ENCODE peak calls at places on chromosomes 13 and 19, in five cellular contexts. One of them, this sample, is unnamed.

GRCh38 chr13:48000559-48001126 is 430 bp downstream of the SUCLA2 start:
- DNase-seq in SK-N-SH: no peak
- DNase-seq in neuronal stem cell: no peak
- DNase-seq in HCT116: no peak
- DNase-seq in endothelial cell of umbilical vein: peak; percentile 40
- DNase-seq in this sample: peak; percentile 30

GRCh38 chr13:23990443-23990842 is 93.1 kb upstream of the C1QTNF9B start:
- DNase-seq in SK-N-SH: no peak
- DNase-seq in neuronal stem cell: no peak
- DNase-seq in HCT116: no peak
- DNase-seq in endothelial cell of umbilical vein: no peak
- DNase-seq in this sample: no peak

GRCh38 chr13:112702983-112703379 is 13.1 kb downstream of the ATP11A start:
- DNase-seq in SK-N-SH: no peak
- DNase-seq in neuronal stem cell: no peak
- DNase-seq in HCT116: no peak
- DNase-seq in endothelial cell of umbilical vein: no peak
- DNase-seq in this sample: peak; percentile 63

GRCh38 chr19:39363909-39364457 is 21.8 kb downstream of the SAMD4B start:
- DNase-seq in SK-N-SH: no peak
- DNase-seq in neuronal stem cell: no peak
- DNase-seq in HCT116: no peak
- DNase-seq in endothelial cell of umbilical vein: no peak
- DNase-seq in this sample: no peak

GRCh38 chr19:38317104-38317612 is 1.4 kb upstream of the YIF1B start:
- DNase-seq in SK-N-SH: no peak
- DNase-seq in neuronal stem cell: no peak
- DNase-seq in HCT116: no peak
- DNase-seq in endothelial cell of umbilical vein: peak; percentile 66
- DNase-seq in this sample: no peak

GRCh38 chr19:50906217-50906616 is 5.0 kb downstream of the KLK4 start:
- DNase-seq in SK-N-SH: peak; percentile 57
- DNase-seq in neuronal stem cell: peak; percentile 50
- DNase-seq in HCT116: no peak
- DNase-seq in endothelial cell of umbilical vein: no peak
- DNase-seq in this sample: peak; percentile 36

GRCh38 chr13:109243311-109243951 is 543.0 kb downstream of the IRS2 start:
- DNase-seq in SK-N-SH: no peak
- DNase-seq in neuronal stem cell: no peak
- DNase-seq in HCT116: peak; percentile 85
- DNase-seq in endothelial cell of umbilical vein: peak; percentile 78
- DNase-seq in this sample: peak; percentile 31

GRCh38 chr19:19743176-19743575 is 10.3 kb upstream of the ZNF14 start:
- DNase-seq in SK-N-SH: peak; percentile 6
- DNase-seq in neuronal stem cell: no peak
- DNase-seq in HCT116: no peak
- DNase-seq in endothelial cell of umbilical vein: no peak
- DNase-seq in this sample: no peak

GRCh38 chr13:31878495-31878894 is 139.2 kb downstream of the RXFP2 start:
- DNase-seq in SK-N-SH: no peak
- DNase-seq in neuronal stem cell: no peak
- DNase-seq in HCT116: no peak
- DNase-seq in endothelial cell of umbilical vein: no peak
- DNase-seq in this sample: no peak

GRCh38 chr19:18847516-18848463 is 16.0 kb downstream of the UPF1 start:
- DNase-seq in SK-N-SH: peak; percentile 84
- DNase-seq in neuronal stem cell: no peak
- DNase-seq in HCT116: no peak
- DNase-seq in endothelial cell of umbilical vein: no peak
- DNase-seq in this sample: no peak

GRCh38 chr13:19927117-19927734 is 31.3 kb upstream of the ZMYM2 start:
- DNase-seq in SK-N-SH: no peak
- DNase-seq in neuronal stem cell: no peak
- DNase-seq in HCT116: peak; percentile 62
- DNase-seq in endothelial cell of umbilical vein: peak; percentile 59
- DNase-seq in this sample: peak; percentile 11

GRCh38 chr13:111031531-111031961 is 83.6 kb upstream of the ARHGEF7 start:
- DNase-seq in SK-N-SH: no peak
- DNase-seq in neuronal stem cell: no peak
- DNase-seq in HCT116: no peak
- DNase-seq in endothelial cell of umbilical vein: no peak
- DNase-seq in this sample: no peak

GRCh38 chr13:110229905-110230563 is 76.9 kb downstream of the COL4A1 start:
- DNase-seq in SK-N-SH: no peak
- DNase-seq in neuronal stem cell: no peak
- DNase-seq in HCT116: no peak
- DNase-seq in endothelial cell of umbilical vein: no peak
- DNase-seq in this sample: no peak

GRCh38 chr19:7670150-7670784 is 1.4 kb downstream of the RETN start:
- DNase-seq in SK-N-SH: no peak
- DNase-seq in neuronal stem cell: no peak
- DNase-seq in HCT116: no peak
- DNase-seq in endothelial cell of umbilical vein: no peak
- DNase-seq in this sample: peak; percentile 50

GRCh38 chr13:22738357-22738756 is 442.4 kb upstream of the SGCG start:
- DNase-seq in SK-N-SH: no peak
- DNase-seq in neuronal stem cell: no peak
- DNase-seq in HCT116: no peak
- DNase-seq in endothelial cell of umbilical vein: no peak
- DNase-seq in this sample: no peak

GRCh38 chr13:41054919-41055619 is 6.2 kb upstream of the WBP4 start:
- DNase-seq in SK-N-SH: peak; percentile 15
- DNase-seq in neuronal stem cell: no peak
- DNase-seq in HCT116: no peak
- DNase-seq in endothelial cell of umbilical vein: no peak
- DNase-seq in this sample: peak; percentile 15
- H2AFZ ChIP-seq in SK-N-SH: no peak overlapping the region
- H2AFZ ChIP-seq in neuronal stem cell: no peak overlapping the region
- H2AFZ ChIP-seq in HCT116: no peak overlapping the region
- H2AFZ ChIP-seq in endothelial cell of umbilical vein: no peak overlapping the region
- H2AFZ ChIP-seq in this sample: no peak overlapping the region

DNA sequence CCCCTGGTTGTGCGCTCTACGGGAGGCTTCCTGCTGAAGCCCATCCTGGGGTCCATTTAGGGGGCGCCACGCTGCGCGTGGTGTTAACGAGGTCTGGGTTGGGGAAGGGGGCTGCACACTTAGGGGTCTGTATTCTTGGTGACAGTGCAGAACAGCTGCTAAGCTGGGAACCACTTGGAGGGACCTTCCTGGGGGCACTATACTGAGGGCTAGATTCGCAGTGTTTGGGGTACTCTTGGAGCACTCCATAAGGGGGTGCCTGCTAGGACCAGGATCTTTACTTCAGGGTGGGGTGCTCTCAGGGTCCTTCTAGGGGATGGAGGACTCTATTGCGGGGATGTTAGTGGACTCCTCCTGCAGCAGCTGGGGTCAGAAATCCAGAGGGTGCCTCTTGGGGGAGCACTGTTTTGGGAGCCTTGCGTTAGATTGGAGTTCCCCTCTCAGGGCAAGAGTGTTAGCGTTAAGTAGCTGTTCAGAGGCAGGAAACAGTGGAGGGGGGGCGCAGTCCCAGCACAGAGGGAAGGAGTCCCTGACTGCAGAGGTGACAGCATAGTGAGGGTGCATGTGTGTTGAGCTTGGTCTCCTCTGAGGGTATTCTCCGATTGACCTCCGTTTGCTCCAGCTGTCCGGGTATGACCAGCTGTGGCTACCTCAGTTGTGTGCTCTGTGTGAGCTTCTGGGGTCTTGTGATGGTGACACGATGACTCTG is 1.1 kb downstream of the PDE4A start:
- DNase-seq in SK-N-SH: no peak
- DNase-seq in neuronal stem cell: no peak
- DNase-seq in HCT116: no peak
- DNase-seq in endothelial cell of umbilical vein: no peak
- DNase-seq in this sample: no peak
- H3K4me3 ChIP-seq in SK-N-SH: peak overlapping the region; percentile 44
- H3K4me3 ChIP-seq in neuronal stem cell: no peak overlapping the region
- H3K4me3 ChIP-seq in HCT116: peak overlapping the region; percentile 70
- H3K4me3 ChIP-seq in endothelial cell of umbilical vein: no peak overlapping the region
- H3K4me3 ChIP-seq in this sample: no peak overlapping the region

GRCh38 chr19:926595-927043 is 784 bp downstream of the ARID3A start:
- DNase-seq in SK-N-SH: no peak
- DNase-seq in neuronal stem cell: no peak
- DNase-seq in HCT116: no peak
- DNase-seq in endothelial cell of umbilical vein: no peak
- DNase-seq in this sample: peak; percentile 75
- H2AFZ ChIP-seq in SK-N-SH: peak overlapping the region; percentile 46
- H2AFZ ChIP-seq in neuronal stem cell: peak overlapping the region; percentile 97
- H2AFZ ChIP-seq in HCT116: no peak overlapping the region
- H2AFZ ChIP-seq in endothelial cell of umbilical vein: peak overlapping the region; percentile 37
- H2AFZ ChIP-seq in this sample: no peak overlapping the region

GRCh38 chr19:31354316-31354715 is 5.1 kb upstream of the TSHZ3 start:
- DNase-seq in SK-N-SH: peak; percentile 22
- DNase-seq in neuronal stem cell: no peak
- DNase-seq in HCT116: no peak
- DNase-seq in endothelial cell of umbilical vein: no peak
- DNase-seq in this sample: no peak
- H3K4me3 ChIP-seq in SK-N-SH: no peak overlapping the region
- H3K4me3 ChIP-seq in neuronal stem cell: peak overlapping the region; percentile 9
- H3K4me3 ChIP-seq in HCT116: no peak overlapping the region
- H3K4me3 ChIP-seq in endothelial cell of umbilical vein: no peak overlapping the region
- H3K4me3 ChIP-seq in this sample: no peak overlapping the region

GRCh38 chr19:1929051-1929742 is 11.8 kb upstream of the CSNK1G2 start:
- DNase-seq in SK-N-SH: peak; percentile 93
- DNase-seq in neuronal stem cell: peak; percentile 81
- DNase-seq in HCT116: peak; percentile 61
- DNase-seq in endothelial cell of umbilical vein: peak; percentile 64
- DNase-seq in this sample: peak; percentile 91
- H2AFZ ChIP-seq in SK-N-SH: peak overlapping the region; percentile 83
- H2AFZ ChIP-seq in neuronal stem cell: peak overlapping the region; percentile 87
- H2AFZ ChIP-seq in HCT116: peak overlapping the region; percentile 45
- H2AFZ ChIP-seq in endothelial cell of umbilical vein: peak overlapping the region; percentile 64
- H2AFZ ChIP-seq in this sample: peak overlapping the region; percentile 56

GRCh38 chr19:4113398-4114088 is 10.4 kb downstream of the MAP2K2 start:
- DNase-seq in SK-N-SH: no peak
- DNase-seq in neuronal stem cell: no peak
- DNase-seq in HCT116: no peak
- DNase-seq in endothelial cell of umbilical vein: no peak
- DNase-seq in this sample: no peak

GRCh38 chr19:4112367-4112766 is 11.6 kb downstream of the MAP2K2 start:
- DNase-seq in SK-N-SH: no peak
- DNase-seq in neuronal stem cell: no peak
- DNase-seq in HCT116: no peak
- DNase-seq in endothelial cell of umbilical vein: no peak
- DNase-seq in this sample: no peak

GRCh38 chr19:4114181-4114580 is 9.7 kb downstream of the MAP2K2 start:
- DNase-seq in SK-N-SH: no peak
- DNase-seq in neuronal stem cell: no peak
- DNase-seq in HCT116: no peak
- DNase-seq in endothelial cell of umbilical vein: no peak
- DNase-seq in this sample: no peak

GRCh38 chr19:4109626-4109945 is 14.3 kb downstream of the MAP2K2 start:
- DNase-seq in SK-N-SH: no peak
- DNase-seq in neuronal stem cell: no peak
- DNase-seq in HCT116: no peak
- DNase-seq in endothelial cell of umbilical vein: no peak
- DNase-seq in this sample: no peak

DNA sequence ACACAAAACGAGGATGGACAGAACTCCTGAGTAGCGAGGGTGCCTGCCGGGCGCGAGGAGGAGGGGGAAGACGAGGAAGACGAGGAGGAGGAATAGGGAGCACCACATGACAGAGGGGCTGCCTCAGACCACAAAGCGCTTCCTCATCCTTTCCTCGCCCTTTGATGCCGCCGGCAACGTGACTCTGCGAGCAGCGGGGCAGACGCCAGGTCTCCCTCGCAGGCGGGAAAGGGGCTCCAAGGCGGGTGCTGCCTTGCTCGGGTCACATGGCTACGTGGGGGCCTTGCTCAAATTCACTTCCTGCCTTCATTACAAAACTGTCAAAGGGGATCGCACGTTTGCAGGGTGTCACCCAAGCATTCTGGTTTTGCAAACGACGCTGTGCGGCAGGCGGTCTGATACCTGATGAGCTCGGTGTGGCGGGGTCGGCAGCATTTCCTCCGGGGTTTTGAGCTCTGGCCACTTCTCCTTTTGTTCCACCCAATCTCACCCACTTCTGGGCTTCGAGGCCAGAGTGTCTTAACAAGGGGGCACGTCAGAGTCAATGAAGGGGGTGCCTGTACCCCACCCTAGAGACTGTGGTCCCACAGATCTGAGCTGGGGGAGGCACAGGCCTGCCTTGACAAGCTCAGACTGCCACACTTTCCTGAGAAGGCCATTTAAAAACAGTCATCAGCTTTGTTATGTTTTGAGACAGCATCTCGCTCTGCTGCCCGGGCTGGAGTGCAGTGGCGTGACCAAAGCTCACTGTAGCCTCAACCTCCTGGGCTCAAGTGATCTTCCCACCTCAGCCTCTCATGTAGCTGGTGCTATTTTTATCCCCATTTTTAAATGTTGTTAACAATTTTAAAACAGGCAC is 14.9 kb downstream of the MAP2K2 start:
- DNase-seq in SK-N-SH: no peak
- DNase-seq in neuronal stem cell: no peak
- DNase-seq in HCT116: no peak
- DNase-seq in endothelial cell of umbilical vein: no peak
- DNase-seq in this sample: no peak
- H3K4me3 ChIP-seq in SK-N-SH: no peak overlapping the region
- H3K4me3 ChIP-seq in neuronal stem cell: no peak overlapping the region
- H3K4me3 ChIP-seq in HCT116: no peak overlapping the region
- H3K4me3 ChIP-seq in endothelial cell of umbilical vein: no peak overlapping the region
- H3K4me3 ChIP-seq in this sample: no peak overlapping the region

DNA sequence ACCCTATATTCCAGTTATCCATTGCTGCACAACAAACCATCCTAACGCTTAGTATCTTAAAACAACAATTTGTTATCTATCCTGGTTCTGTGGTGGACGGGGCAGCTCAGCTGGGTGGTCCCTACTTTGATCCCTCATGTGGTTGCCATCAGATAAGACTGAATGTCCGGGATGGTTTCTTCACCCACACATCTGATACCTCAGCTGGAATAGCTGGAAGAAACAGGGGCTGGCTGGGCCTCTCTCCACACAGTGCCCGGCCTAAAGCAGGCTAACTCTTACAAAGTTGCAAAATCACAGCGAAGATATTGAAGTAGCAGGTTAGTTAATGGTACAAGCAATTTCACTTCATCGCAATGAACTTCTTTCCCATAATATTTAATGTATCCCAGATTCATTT is 3.7 kb upstream of the MRPS31 start:
- DNase-seq in SK-N-SH: no peak
- DNase-seq in neuronal stem cell: no peak
- DNase-seq in HCT116: no peak
- DNase-seq in endothelial cell of umbilical vein: no peak
- DNase-seq in this sample: no peak
- H2AFZ ChIP-seq in SK-N-SH: no peak overlapping the region
- H2AFZ ChIP-seq in neuronal stem cell: peak overlapping the region; percentile 21
- H2AFZ ChIP-seq in HCT116: no peak overlapping the region
- H2AFZ ChIP-seq in endothelial cell of umbilical vein: no peak overlapping the region
- H2AFZ ChIP-seq in this sample: no peak overlapping the region

This sample was measured in hepatocyte.